ENCODE peak calls at places on chromosomes 11 and 22, in nine cellular contexts. R, X, M, J, T, P, Z, K and N are unnamed samples.

GRCh38 chr11:121236115-121237001 is 56.2 kb upstream of the SC5D start:
- DNase-seq in R (no peak), X (no peak), M (no peak), J (no peak), T (no peak), P (no peak), Z (peak; percentile 23), K (no peak), N (no peak)

GRCh38 chr11:875769-876301 is 33.2 kb downstream of the TSPAN4 start:
- DNase-seq in R (no peak), X (no peak), M (no peak), J (no peak), T (no peak), P (no peak), Z (no peak), K (no peak), N (no peak)

GRCh38 chr11:66280428-66280827 is 2.5 kb downstream of the CNIH2 start:
- DNase-seq in R (no peak), X (no peak), M (no peak), J (no peak), T (no peak), P (no peak), Z (no peak), K (no peak), N (no peak)

GRCh38 chr11:47586043-47586442 is 435 bp upstream of the FAM180B start:
- DNase-seq in R (no peak), X (no peak), M (no peak), J (no peak), T (no peak), P (no peak), Z (no peak), K (no peak), N (no peak)

GRCh38 chr11:12888525-12889158 is 120.5 kb upstream of the RASSF10 start:
- DNase-seq in R (peak; percentile 49), X (peak; percentile 45), M (peak; percentile 73), J (peak; percentile 85), T (peak; percentile 35), P (peak; percentile 83), Z (peak; percentile 65), K (peak; percentile 97), N (peak; percentile 94)

GRCh38 chr22:44823396-44823795 is 71.0 kb downstream of the ARHGAP8 start:
- DNase-seq in R (no peak), X (no peak), M (no peak), J (no peak), T (no peak), P (no peak), Z (no peak), K (no peak), N (no peak)

GRCh38 chr22:27802389-27803079 is 978 bp upstream of the MN1 start:
- DNase-seq in R (peak; percentile 3), X (no peak), M (no peak), J (no peak), T (no peak), P (peak; percentile 65), Z (no peak), K (no peak), N (no peak)

GRCh38 chr11:87422566-87422965 is 384.8 kb downstream of the TMEM135 start:
- DNase-seq in R (no peak), X (no peak), M (no peak), J (no peak), T (no peak), P (no peak), Z (no peak), K (no peak), N (no peak)

GRCh38 chr22:26846645-26847044 is 189.3 kb downstream of the MIAT start:
- DNase-seq in R (no peak), X (no peak), M (no peak), J (no peak), T (no peak), P (no peak), Z (no peak), K (no peak), N (no peak)

GRCh38 chr22:20435436-20436308 is 2.0 kb downstream of the SCARF2 start:
- DNase-seq in R (no peak), X (no peak), M (no peak), J (peak; percentile 62), T (no peak), P (peak; percentile 38), Z (no peak), K (no peak), N (no peak)

GRCh38 chr11:11230802-11231562 is 122.1 kb downstream of the CSNK2A3 start:
- DNase-seq in R (no peak), X (no peak), M (peak; percentile 61), J (no peak), T (no peak), P (no peak), Z (no peak), K (peak; percentile 44), N (peak; percentile 26)

GRCh38 chr22:35379146-35379993 is 1.5 kb upstream of the HMOX1 start:
- DNase-seq in R (no peak), X (no peak), M (no peak), J (no peak), T (no peak), P (no peak), Z (no peak), K (no peak), N (no peak)

GRCh38 chr22:35378547-35379078 is 2.3 kb upstream of the HMOX1 start:
- DNase-seq in R (no peak), X (no peak), M (no peak), J (no peak), T (no peak), P (no peak), Z (no peak), K (no peak), N (peak; percentile 47)

GRCh38 chr22:35381424-35381772 is 502 bp downstream of the HMOX1 start:
- DNase-seq in R (no peak), X (no peak), M (no peak), J (no peak), T (no peak), P (no peak), Z (peak; percentile 35), K (no peak), N (peak; percentile 57)

GRCh38 chr22:35380537-35381423 is at the start of gene HMOX1:
- DNase-seq in R (peak; percentile 38), X (no peak), M (peak; percentile 51), J (peak; percentile 98), T (no peak), P (peak; percentile 96), Z (peak; percentile 88), K (peak; percentile 90), N (peak; percentile 92)

DNA sequence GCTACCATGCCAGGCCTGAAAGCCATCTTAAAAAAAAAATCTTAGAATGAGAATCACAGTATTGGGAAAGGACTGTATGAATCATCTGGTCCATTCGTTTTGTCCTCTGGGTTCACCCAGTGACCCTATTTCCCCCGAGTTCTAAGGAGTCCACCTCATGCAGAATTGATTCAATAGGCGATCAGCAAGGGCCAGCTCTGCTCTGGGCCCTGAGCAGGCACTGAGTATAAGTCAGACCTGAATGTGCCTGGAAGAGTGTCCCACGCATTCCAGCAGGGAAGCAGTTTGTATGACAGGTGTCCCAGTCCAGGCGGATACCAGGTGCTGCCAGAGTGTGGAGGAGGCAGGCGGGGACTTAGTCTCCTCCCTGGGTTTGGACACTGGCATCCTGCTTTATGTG is 883 bp upstream of the HMOX1 start:
- DNase-seq in R (no peak), X (no peak), M (no peak), J (no peak), T (no peak), P (no peak), Z (no peak), K (no peak), N (no peak)
- H3K4me1 ChIP-seq in R (peaks cover 20% of the 10 kb centered on the region), X (peaks cover 56% of the 10 kb centered on the region), M (peaks cover 54% of the 10 kb centered on the region), J (peaks cover 36% of the 10 kb centered on the region), T (peaks cover 18% of the 10 kb centered on the region), P (peaks cover 73% of the 10 kb centered on the region), Z (peaks cover 27% of the 10 kb centered on the region), K (no peaks in the 10 kb centered on the region), N (peaks cover 52% of the 10 kb centered on the region)

DNA sequence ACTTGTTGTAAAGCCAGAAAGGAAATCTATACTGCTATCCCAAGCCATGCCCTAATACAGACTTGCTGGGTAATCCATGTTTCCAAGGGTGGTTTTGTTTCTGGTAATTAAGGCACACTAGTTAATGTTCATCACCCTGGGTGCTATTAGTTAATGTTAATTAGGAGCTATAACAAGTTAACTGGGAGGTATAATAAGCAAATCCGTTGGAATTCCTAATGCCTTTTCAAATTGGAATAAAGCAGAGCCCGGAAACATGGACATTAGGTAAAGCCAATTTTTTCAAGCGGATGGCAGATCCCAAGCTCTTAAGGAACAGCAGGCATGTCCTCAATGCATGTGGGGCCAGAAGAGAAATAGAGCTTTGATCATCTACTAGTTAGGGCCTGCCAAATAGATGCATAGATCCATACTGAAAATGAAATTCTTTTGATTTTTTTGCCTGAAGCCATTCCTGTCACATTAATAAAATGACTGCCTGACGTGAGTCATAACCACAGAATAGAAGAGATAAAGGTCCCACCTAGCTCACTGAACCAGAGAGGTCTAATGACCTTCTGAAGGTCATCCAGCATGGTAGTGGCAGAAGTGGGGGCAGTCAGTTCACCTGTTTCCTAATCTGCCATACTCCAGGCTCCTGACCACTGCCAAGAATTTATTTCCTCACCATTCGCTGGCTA is 28.5 kb upstream of the CCDC34 start:
- DNase-seq in R (no peak), X (no peak), M (no peak), J (no peak), T (no peak), P (no peak), Z (no peak), K (no peak), N (no peak)
- H3K4me1 ChIP-seq in R (no peaks in the 10 kb centered on the region), X (peaks cover 76% of the 10 kb centered on the region), M (no peaks in the 10 kb centered on the region), J (peaks cover 6% of the 10 kb centered on the region), T (no peaks in the 10 kb centered on the region), P (peaks cover 5% of the 10 kb centered on the region), Z (no peaks in the 10 kb centered on the region), K (no peaks in the 10 kb centered on the region), N (peaks cover 43% of the 10 kb centered on the region)

GRCh38 chr22:32848226-32848625 is 46.7 kb downstream of the TIMP3 start:
- DNase-seq in R (no peak), X (no peak), M (no peak), J (no peak), T (no peak), P (no peak), Z (no peak), K (no peak), N (no peak)
- H3K4me1 ChIP-seq in R (no peaks in the 10 kb centered on the region), X (no peaks in the 10 kb centered on the region), M (no peaks in the 10 kb centered on the region), J (peaks cover 79% of the 10 kb centered on the region), T (no peaks in the 10 kb centered on the region), P (peaks cover 66% of the 10 kb centered on the region), Z (no peaks in the 10 kb centered on the region), K (no peaks in the 10 kb centered on the region), N (peaks cover 46% of the 10 kb centered on the region)

DNA sequence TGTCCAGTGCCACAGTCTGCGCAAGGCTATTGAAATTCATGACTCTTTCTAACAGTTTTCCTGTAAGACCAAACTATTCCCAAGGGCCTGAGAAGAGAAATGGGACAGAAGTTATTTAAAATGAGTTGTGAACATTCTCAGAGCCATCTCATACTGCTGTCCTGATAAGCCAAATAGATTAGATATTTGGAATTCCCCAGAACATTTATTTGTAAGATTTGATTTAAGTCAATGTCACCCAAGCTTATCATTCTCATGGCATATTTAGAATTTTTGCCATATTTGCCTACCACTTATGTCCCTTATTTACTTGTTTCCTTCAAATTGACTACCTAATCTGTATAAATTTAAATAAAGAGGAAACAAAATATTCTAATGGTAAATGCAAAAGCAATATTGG is 82.4 kb downstream of the NAV2 start:
- DNase-seq in R (no peak), X (no peak), M (no peak), J (no peak), T (no peak), P (no peak), Z (no peak), K (no peak), N (no peak)
- H3K4me1 ChIP-seq in R (no peaks in the 10 kb centered on the region), X (no peaks in the 10 kb centered on the region), M (peaks cover 6% of the 10 kb centered on the region), J (peaks cover 17% of the 10 kb centered on the region), T (no peaks in the 10 kb centered on the region), P (peaks cover 5% of the 10 kb centered on the region), Z (no peaks in the 10 kb centered on the region), K (no peaks in the 10 kb centered on the region), N (no peaks in the 10 kb centered on the region)